ENCODE peak calls at places on chromosomes 3 and 15, in seven cellular contexts. One of them, this sample, is unnamed.

GRCh38 chr3:148582126-148582525 is 115.6 kb upstream of the AGTR1 start:
- DNase-seq in colonic mucosa: no peak
- DNase-seq in foreskin fibroblast: no peak
- DNase-seq in OCI-LY7: no peak
- DNase-seq in small intestine: no peak
- DNase-seq in brain microvascular endothelial cell: no peak
- DNase-seq in neural progenitor cell: no peak
- DNase-seq in this sample: peak

GRCh38 chr3:117473981-117474563 is 764.5 kb downstream of the TUSC7 start:
- DNase-seq in colonic mucosa: no peak
- DNase-seq in foreskin fibroblast: no peak
- DNase-seq in OCI-LY7: no peak
- DNase-seq in small intestine: peak
- DNase-seq in brain microvascular endothelial cell: no peak
- DNase-seq in neural progenitor cell: peak
- DNase-seq in this sample: no peak

GRCh38 chr3:166324401-166324800 is 487.2 kb upstream of the BCHE start:
- DNase-seq in colonic mucosa: no peak
- DNase-seq in foreskin fibroblast: no peak
- DNase-seq in OCI-LY7: no peak
- DNase-seq in small intestine: no peak
- DNase-seq in brain microvascular endothelial cell: no peak
- DNase-seq in neural progenitor cell: no peak
- DNase-seq in this sample: no peak

GRCh38 chr3:28860307-28860706 is 420.6 kb upstream of the RBMS3 start:
- DNase-seq in colonic mucosa: peak
- DNase-seq in foreskin fibroblast: peak
- DNase-seq in OCI-LY7: no peak
- DNase-seq in small intestine: no peak
- DNase-seq in brain microvascular endothelial cell: no peak
- DNase-seq in neural progenitor cell: no peak
- DNase-seq in this sample: peak

GRCh38 chr3:81816473-81817260 is 55.2 kb upstream of the GBE1 start:
- DNase-seq in colonic mucosa: no peak
- DNase-seq in foreskin fibroblast: peak
- DNase-seq in OCI-LY7: no peak
- DNase-seq in small intestine: no peak
- DNase-seq in brain microvascular endothelial cell: no peak
- DNase-seq in neural progenitor cell: peak
- DNase-seq in this sample: peak

GRCh38 chr15:74231475-74231874 is 4.7 kb upstream of the CCDC33 start:
- DNase-seq in colonic mucosa: no peak
- DNase-seq in foreskin fibroblast: no peak
- DNase-seq in OCI-LY7: no peak
- DNase-seq in small intestine: peak
- DNase-seq in brain microvascular endothelial cell: no peak
- DNase-seq in neural progenitor cell: no peak
- DNase-seq in this sample: no peak

GRCh38 chr15:91552555-91552954 is 301.0 kb upstream of the SLCO3A1 start:
- DNase-seq in colonic mucosa: no peak
- DNase-seq in foreskin fibroblast: no peak
- DNase-seq in OCI-LY7: no peak
- DNase-seq in small intestine: no peak
- DNase-seq in brain microvascular endothelial cell: no peak
- DNase-seq in neural progenitor cell: no peak
- DNase-seq in this sample: no peak

GRCh38 chr15:35545316-35545824 is 595 bp downstream of the DPH6 start:
- DNase-seq in colonic mucosa: peak
- DNase-seq in foreskin fibroblast: peak
- DNase-seq in OCI-LY7: peak
- DNase-seq in small intestine: peak
- DNase-seq in brain microvascular endothelial cell: peak
- DNase-seq in neural progenitor cell: no peak
- DNase-seq in this sample: peak

GRCh38 chr3:26484140-26484539 is 138.4 kb upstream of the LRRC3B start:
- DNase-seq in colonic mucosa: no peak
- DNase-seq in foreskin fibroblast: no peak
- DNase-seq in OCI-LY7: no peak
- DNase-seq in small intestine: no peak
- DNase-seq in brain microvascular endothelial cell: peak
- DNase-seq in neural progenitor cell: peak
- DNase-seq in this sample: no peak

GRCh38 chr3:40593351-40593750 is 68.6 kb downstream of the ZNF621 start:
- DNase-seq in colonic mucosa: no peak
- DNase-seq in foreskin fibroblast: no peak
- DNase-seq in OCI-LY7: no peak
- DNase-seq in small intestine: no peak
- DNase-seq in brain microvascular endothelial cell: no peak
- DNase-seq in neural progenitor cell: no peak
- DNase-seq in this sample: no peak

GRCh38 chr15:83556068-83556467 is 97.9 kb upstream of the ADAMTSL3 start:
- DNase-seq in colonic mucosa: no peak
- DNase-seq in foreskin fibroblast: no peak
- DNase-seq in OCI-LY7: no peak
- DNase-seq in small intestine: no peak
- DNase-seq in brain microvascular endothelial cell: no peak
- DNase-seq in neural progenitor cell: no peak
- DNase-seq in this sample: no peak

GRCh38 chr15:83558146-83558545 is 95.8 kb upstream of the ADAMTSL3 start:
- DNase-seq in colonic mucosa: no peak
- DNase-seq in foreskin fibroblast: no peak
- DNase-seq in OCI-LY7: no peak
- DNase-seq in small intestine: no peak
- DNase-seq in brain microvascular endothelial cell: no peak
- DNase-seq in neural progenitor cell: no peak
- DNase-seq in this sample: no peak

GRCh38 chr15:83556754-83557153 is 97.2 kb upstream of the ADAMTSL3 start:
- DNase-seq in colonic mucosa: no peak
- DNase-seq in foreskin fibroblast: no peak
- DNase-seq in OCI-LY7: no peak
- DNase-seq in small intestine: no peak
- DNase-seq in brain microvascular endothelial cell: no peak
- DNase-seq in neural progenitor cell: no peak
- DNase-seq in this sample: no peak

GRCh38 chr15:83561661-83562060 is 92.3 kb upstream of the ADAMTSL3 start:
- DNase-seq in colonic mucosa: no peak
- DNase-seq in foreskin fibroblast: no peak
- DNase-seq in OCI-LY7: no peak
- DNase-seq in small intestine: no peak
- DNase-seq in brain microvascular endothelial cell: no peak
- DNase-seq in neural progenitor cell: no peak
- DNase-seq in this sample: no peak

GRCh38 chr15:83559310-83559966 is 94.5 kb upstream of the ADAMTSL3 start:
- DNase-seq in colonic mucosa: peak
- DNase-seq in foreskin fibroblast: peak
- DNase-seq in OCI-LY7: peak
- DNase-seq in small intestine: peak
- DNase-seq in brain microvascular endothelial cell: peak
- DNase-seq in neural progenitor cell: peak
- DNase-seq in this sample: peak
- H3K4me3 ChIP-seq in colonic mucosa: no peak
- H3K4me3 ChIP-seq in foreskin fibroblast: no peak
- H3K4me3 ChIP-seq in OCI-LY7: no peak
- H3K4me3 ChIP-seq in small intestine: no peak
- H3K4me3 ChIP-seq in brain microvascular endothelial cell: no peak
- H3K4me3 ChIP-seq in neural progenitor cell: no peak
- H3K4me3 ChIP-seq in this sample: no peak

DNA sequence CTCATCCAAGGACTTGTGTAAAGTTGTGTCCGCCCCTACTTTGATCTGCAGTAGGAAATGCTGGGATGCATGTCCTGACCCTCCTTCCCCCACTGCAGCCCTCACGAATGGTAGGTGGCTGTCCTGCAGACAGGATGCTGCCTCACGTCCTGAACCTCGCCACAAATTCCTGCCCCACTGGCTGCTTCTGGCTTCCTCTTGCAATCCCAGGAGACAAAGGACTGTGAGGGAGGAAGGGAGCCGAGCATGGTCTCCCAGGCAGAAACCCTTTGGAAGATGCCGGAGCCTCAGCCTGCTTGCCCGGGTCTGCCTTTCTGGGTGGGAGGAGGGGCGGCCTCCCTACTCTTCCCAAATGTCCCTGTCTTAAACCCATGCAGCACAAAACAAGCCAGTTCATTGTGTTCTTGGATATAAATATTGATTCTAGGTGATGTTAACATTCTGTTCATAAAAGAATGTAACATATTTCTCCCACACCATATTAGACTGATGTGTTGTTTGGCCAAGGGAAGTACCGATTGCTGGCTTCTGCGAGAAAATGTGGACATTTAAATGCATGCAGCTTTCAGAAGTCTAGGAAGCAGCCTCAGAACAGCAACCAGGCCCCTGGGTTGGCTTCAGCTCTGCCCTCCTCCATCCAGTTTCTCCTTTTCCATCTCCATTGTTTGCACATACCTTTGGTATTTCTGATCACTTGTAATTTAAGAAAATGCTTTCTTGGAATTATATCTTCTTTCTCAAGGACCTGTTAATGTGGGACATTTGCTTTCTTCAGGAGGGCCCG is 75.3 kb downstream of the HMG20A start:
- DNase-seq in colonic mucosa: no peak
- DNase-seq in foreskin fibroblast: no peak
- DNase-seq in OCI-LY7: no peak
- DNase-seq in small intestine: no peak
- DNase-seq in brain microvascular endothelial cell: peak
- DNase-seq in neural progenitor cell: peak
- DNase-seq in this sample: no peak
- H3K4me3 ChIP-seq in colonic mucosa: no peak
- H3K4me3 ChIP-seq in foreskin fibroblast: peak
- H3K4me3 ChIP-seq in OCI-LY7: no peak
- H3K4me3 ChIP-seq in small intestine: no peak
- H3K4me3 ChIP-seq in brain microvascular endothelial cell: no peak
- H3K4me3 ChIP-seq in neural progenitor cell: no peak
- H3K4me3 ChIP-seq in this sample: no peak

GRCh38 chr15:85858586-85859375 is 64.1 kb upstream of the KLHL25 start:
- DNase-seq in colonic mucosa: peak
- DNase-seq in foreskin fibroblast: peak
- DNase-seq in OCI-LY7: peak
- DNase-seq in small intestine: peak
- DNase-seq in brain microvascular endothelial cell: peak
- DNase-seq in neural progenitor cell: peak
- DNase-seq in this sample: peak
- H3K4me3 ChIP-seq in colonic mucosa: no peak
- H3K4me3 ChIP-seq in foreskin fibroblast: no peak
- H3K4me3 ChIP-seq in OCI-LY7: no peak
- H3K4me3 ChIP-seq in small intestine: no peak
- H3K4me3 ChIP-seq in brain microvascular endothelial cell: no peak
- H3K4me3 ChIP-seq in neural progenitor cell: peak
- H3K4me3 ChIP-seq in this sample: peak

DNA sequence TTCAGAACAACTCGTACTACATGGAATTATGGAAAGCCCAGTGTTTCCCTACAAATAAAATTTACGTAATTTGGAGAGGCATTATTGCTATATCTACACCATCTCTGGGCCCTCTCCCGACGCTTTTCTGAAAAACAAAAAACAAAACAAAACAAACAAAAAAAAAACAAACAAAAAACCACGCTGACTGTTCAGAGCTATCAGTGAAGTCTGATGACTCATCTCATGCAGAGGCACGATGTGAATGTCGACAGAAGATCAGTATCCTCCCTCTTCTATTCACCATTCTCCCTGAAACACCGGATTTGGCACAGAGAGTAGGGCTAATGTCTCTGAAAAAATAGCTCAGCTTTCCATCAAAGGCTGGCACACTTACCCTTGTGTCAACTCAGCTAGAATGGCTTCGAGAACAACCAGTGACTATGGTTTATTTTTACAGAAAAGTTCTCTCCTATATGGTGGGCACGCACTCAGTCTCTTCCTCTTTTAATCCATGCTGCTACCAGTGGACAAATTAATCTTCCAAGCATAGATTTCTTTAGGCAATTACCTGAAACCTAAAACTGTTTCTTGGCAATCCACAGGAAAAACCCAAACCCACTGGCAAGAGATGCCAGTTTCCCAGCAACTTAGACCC is 1.5 kb downstream of the CRBN start:
- DNase-seq in colonic mucosa: no peak
- DNase-seq in foreskin fibroblast: no peak
- DNase-seq in OCI-LY7: no peak
- DNase-seq in small intestine: no peak
- DNase-seq in brain microvascular endothelial cell: peak
- DNase-seq in neural progenitor cell: no peak
- DNase-seq in this sample: no peak
- H3K4me3 ChIP-seq in colonic mucosa: no peak
- H3K4me3 ChIP-seq in foreskin fibroblast: peak
- H3K4me3 ChIP-seq in OCI-LY7: peak
- H3K4me3 ChIP-seq in small intestine: no peak
- H3K4me3 ChIP-seq in brain microvascular endothelial cell: no peak
- H3K4me3 ChIP-seq in neural progenitor cell: peak
- H3K4me3 ChIP-seq in this sample: peak

DNA sequence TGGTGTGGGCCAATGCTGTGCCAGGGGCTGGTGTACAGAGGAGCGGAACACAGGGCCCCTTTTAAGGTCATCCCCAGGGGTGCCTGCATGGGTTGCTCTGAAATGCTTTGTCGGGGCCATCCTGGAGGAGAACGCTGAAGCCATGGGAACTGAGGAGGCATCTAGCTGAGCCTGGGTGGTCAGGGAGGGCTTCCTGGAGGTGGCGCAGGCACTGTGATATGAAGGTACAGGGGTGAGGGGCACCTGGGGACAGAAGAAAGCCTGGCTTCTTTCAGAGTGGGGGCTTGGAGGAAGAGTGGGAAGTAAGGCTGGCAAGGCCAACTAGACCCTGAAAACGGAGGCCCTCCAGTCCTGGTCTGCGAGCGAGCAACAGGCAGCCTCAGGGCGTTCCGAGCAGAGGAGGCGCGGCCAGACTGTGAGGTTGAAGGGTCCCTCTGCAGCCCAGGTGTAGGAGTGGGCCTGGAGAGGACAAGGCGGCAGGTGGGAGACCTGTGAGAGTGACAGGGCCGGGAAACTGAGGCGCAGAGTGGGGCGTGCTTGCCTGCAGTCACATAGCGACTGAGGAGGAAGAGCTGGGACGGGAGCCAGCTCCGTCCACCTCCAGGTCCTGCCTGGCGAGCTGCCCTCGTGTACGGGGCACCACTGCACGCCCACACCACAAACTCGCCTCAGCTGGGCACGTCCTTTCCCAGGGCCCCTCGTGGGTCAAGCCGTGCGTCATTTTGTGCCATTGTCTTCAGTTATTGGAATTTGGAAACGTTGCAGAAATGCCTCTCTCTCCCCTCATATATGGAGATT is 4.1 kb downstream of the FBLN2 start:
- DNase-seq in colonic mucosa: no peak
- DNase-seq in foreskin fibroblast: no peak
- DNase-seq in OCI-LY7: no peak
- DNase-seq in small intestine: no peak
- DNase-seq in brain microvascular endothelial cell: no peak
- DNase-seq in neural progenitor cell: no peak
- DNase-seq in this sample: peak
- H3K4me3 ChIP-seq in colonic mucosa: no peak
- H3K4me3 ChIP-seq in foreskin fibroblast: no peak
- H3K4me3 ChIP-seq in OCI-LY7: no peak
- H3K4me3 ChIP-seq in small intestine: no peak
- H3K4me3 ChIP-seq in brain microvascular endothelial cell: no peak
- H3K4me3 ChIP-seq in neural progenitor cell: no peak
- H3K4me3 ChIP-seq in this sample: no peak

This sample was measured in fibroblast of the aortic adventitia.